ENCODE peak calls at places on chromosome 22, in six cellular contexts. H is tibial nerve, Q is AG09309, B is neural crest cell, U is PC-9, M is fibroblast of lung. F is an unnamed sample.

GRCh38 chr22:24407278-24407665 is 20.1 kb upstream of the ADORA2A start:
- DNase-seq in U (no peak), Q (no peak), B (no peak), M (no peak), H (no peak), F (no peak)

GRCh38 chr22:30859714-30860095 is 108.9 kb downstream of the MORC2 start:
- DNase-seq in B (no peak), H (no peak), Q (no peak), U (no peak), M (no peak), F (no peak)

GRCh38 chr22:41862530-41863266 is 29.8 kb downstream of the SREBF2 start:
- DNase-seq in U (peak; percentile 6), M (peak; percentile 34), B (no peak), Q (no peak), H (no peak), F (no peak)

GRCh38 chr22:19478466-19479357 is at the start of gene UFD1:
- DNase-seq in Q (peak; percentile 25), M (peak; percentile 91), H (peak; percentile 40), U (peak; percentile 53), B (peak; percentile 65), F (peak; percentile 89)

GRCh38 chr22:20651286-20651685 is 122.6 kb upstream of the SERPIND1 start:
- DNase-seq in H (no peak), B (no peak), U (no peak), Q (no peak), M (no peak), F (no peak)

GRCh38 chr22:47213571-47214230 is 451.3 kb downstream of the TBC1D22A start:
- DNase-seq in B (no peak), H (no peak), U (no peak), M (peak; percentile 20), Q (no peak), F (peak; percentile 71)

GRCh38 chr22:23280356-23281052 is 100.2 kb downstream of the BCR start:
- DNase-seq in Q (no peak), M (no peak), U (no peak), H (no peak), B (no peak), F (no peak)

GRCh38 chr22:19176175-19176630 is 2.3 kb downstream of the SLC25A1 start:
- DNase-seq in Q (no peak), H (no peak), M (no peak), B (no peak), U (no peak), F (no peak)

GRCh38 chr22:37320726-37321286 is 38.5 kb downstream of the CYTH4 start:
- DNase-seq in U (no peak), B (no peak), M (no peak), H (no peak), Q (no peak), F (no peak)

GRCh38 chr22:43275545-43275981 is 67.6 kb downstream of the SCUBE1 start:
- DNase-seq in H (no peak), M (no peak), B (no peak), Q (no peak), U (peak; percentile 70), F (no peak)

GRCh38 chr22:24730864-24731263 is 43.7 kb downstream of the PIWIL3 start:
- DNase-seq in Q (no peak), M (no peak), U (no peak), H (no peak), B (no peak), F (no peak)

GRCh38 chr22:32396746-32397145 is 15.3 kb downstream of the RTCB start:
- DNase-seq in H (no peak), B (no peak), Q (no peak), U (no peak), M (no peak), F (no peak)

GRCh38 chr22:20093437-20093836 is 13.4 kb downstream of the DGCR8 start:
- DNase-seq in H (no peak), U (no peak), B (no peak), Q (no peak), M (no peak), F (no peak)

GRCh38 chr22:23833911-23834317 is 4.9 kb downstream of the DERL3 start:
- DNase-seq in Q (no peak), H (no peak), U (no peak), B (no peak), M (no peak), F (no peak)

DNA sequence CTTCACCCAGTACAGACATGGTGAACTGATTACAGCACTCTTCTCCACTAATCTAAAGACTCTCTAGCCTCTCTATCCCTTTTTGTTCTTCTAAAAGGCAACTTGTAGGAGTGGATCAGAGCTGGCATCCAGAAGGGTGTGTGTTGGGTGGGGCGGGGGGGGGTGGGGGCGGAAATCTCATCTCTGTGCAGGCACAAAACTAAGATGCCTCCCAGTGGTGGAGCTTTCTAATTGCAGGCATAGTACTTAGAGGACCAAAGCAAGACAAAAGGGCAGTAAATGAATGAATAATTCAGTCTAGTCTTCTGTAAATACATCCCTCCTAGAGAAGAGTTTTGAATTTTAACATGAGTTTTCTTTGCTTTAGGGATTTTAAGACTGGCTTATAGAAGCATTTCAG is 11.4 kb upstream of the EMID1 start:
- DNase-seq in Q (no peak), B (no peak), H (no peak), M (no peak), U (no peak), F (no peak)
- TF ChIP-seq CTCF in Q (peak; percentile 3), B (peak; percentile 48), H (no peak), M (no peak), U (no peak), F (peak; percentile 20)

GRCh38 chr22:26826431-26826935 is 169.1 kb downstream of the MIAT start:
- DNase-seq in B (no peak), M (no peak), U (no peak), H (no peak), Q (no peak), F (no peak)

GRCh38 chr22:26821854-26822253 is 164.5 kb downstream of the MIAT start:
- DNase-seq in Q (no peak), H (no peak), M (no peak), U (no peak), B (no peak), F (no peak)

GRCh38 chr22:26825960-26826359 is 168.6 kb downstream of the MIAT start:
- DNase-seq in B (no peak), Q (no peak), U (no peak), M (no peak), H (no peak), F (no peak)

GRCh38 chr22:26823966-26824365 is 166.6 kb downstream of the MIAT start:
- DNase-seq in Q (no peak), U (no peak), H (no peak), M (no peak), B (no peak), F (no peak)

DNA sequence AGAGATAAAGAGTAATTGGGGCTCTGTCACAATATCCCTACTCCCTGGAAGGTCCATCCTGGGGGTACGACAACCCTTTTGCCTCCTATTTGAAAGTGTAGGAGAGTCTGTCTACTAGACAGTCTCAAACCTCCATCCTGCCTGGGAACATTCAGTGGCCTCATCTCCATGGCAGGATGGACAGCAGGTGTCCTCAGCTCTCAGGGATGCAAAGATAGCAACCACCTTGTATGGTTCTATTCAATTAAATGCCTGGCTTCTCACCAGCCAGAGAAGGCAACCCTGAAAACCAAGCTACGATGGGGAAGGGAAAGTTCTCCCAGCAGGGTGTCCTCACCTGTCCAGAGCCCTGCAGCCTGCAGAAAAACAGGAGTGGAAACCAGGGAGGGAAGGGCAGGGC is 164.9 kb downstream of the MIAT start:
- DNase-seq in U (no peak), H (no peak), M (no peak), Q (no peak), B (no peak), F (no peak)
- TF ChIP-seq CTCF in U (no peak), H (no peak), M (no peak), Q (no peak), B (no peak), F (no peak)

GRCh38 chr22:48577014-48577690 is 1250.5 kb downstream of the BRD1 start:
- DNase-seq in H (no peak), B (no peak), M (no peak), Q (no peak), U (no peak), F (peak; percentile 56)
- TF ChIP-seq CTCF in H (no peak), B (no peak), M (no peak), Q (no peak), U (no peak), F (peak; percentile 30)

DNA sequence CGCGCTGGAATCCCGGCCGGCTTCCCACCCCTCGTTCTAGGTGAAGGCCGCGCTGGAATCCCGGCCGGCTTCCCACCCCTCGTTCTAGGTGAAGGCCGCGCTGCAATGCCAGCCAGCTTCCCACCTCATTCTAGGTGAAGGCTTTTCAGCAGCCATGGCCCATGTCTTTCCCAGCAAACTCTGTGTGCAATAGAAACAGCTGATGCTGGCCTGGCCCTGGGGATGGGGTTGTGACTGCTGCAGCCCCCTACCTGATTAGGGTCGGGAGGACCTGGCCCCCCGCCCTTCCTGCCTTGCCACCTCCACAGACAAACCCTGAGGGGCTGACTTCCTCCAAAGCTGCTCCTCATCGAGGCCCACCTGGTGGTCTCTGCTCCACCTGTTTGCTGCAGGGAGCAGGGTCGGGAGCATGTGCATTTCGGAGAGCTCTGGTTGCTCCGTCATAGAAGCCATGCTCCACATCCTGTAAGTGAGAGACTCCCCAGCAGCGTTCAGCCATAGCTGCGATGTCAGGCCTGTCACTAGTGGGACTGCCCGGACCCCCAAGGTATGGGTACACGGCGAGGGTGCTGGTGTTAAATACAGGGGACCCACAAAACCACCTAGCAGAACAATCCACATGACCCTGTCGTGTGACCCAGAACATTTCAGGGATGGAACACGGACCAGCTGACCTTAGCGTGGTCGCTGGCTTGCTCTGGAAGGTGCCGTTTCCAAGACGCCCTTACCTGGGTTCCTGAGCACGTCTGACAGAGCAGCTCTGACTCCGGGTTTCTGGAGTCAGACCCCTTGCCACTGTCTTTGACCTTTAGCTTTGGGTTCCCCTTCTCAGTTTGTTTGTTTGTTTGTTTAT is 3.3 kb downstream of the ZBED4 start:
- DNase-seq in M (no peak), U (no peak), Q (no peak), H (no peak), B (no peak), F (no peak)
- TF ChIP-seq CTCF in M (no peak), U (no peak), Q (no peak), H (no peak), B (no peak), F (no peak)

GRCh38 chr22:21815958-21816357 is 51.5 kb downstream of the MAPK1 start:
- DNase-seq in M (no peak), Q (no peak), B (no peak), H (no peak), U (no peak), F (peak; percentile 89)
- TF ChIP-seq CTCF in M (no peak), Q (no peak), B (no peak), H (no peak), U (no peak), F (no peak)

GRCh38 chr22:39309881-39310714 is 9.3 kb downstream of the RPL3 start:
- DNase-seq in U (peak; percentile 54), M (peak; percentile 69), B (no peak), H (no peak), Q (no peak), F (peak; percentile 47)

GRCh38 chr22:39306456-39307361 is 12.7 kb downstream of the RPL3 start:
- DNase-seq in Q (no peak), B (no peak), M (peak; percentile 18), H (no peak), U (no peak), F (peak; percentile 62)

GRCh38 chr22:39309364-39309861 is 10.0 kb downstream of the RPL3 start:
- DNase-seq in H (no peak), M (peak; percentile 16), Q (no peak), B (no peak), U (no peak), F (peak; percentile 85)

GRCh38 chr22:39311592-39312400 is 7.6 kb downstream of the RPL3 start:
- DNase-seq in Q (no peak), U (peak; percentile 52), B (no peak), H (no peak), M (no peak), F (peak; percentile 36)

GRCh38 chr22:39308614-39309363 is 10.6 kb downstream of the RPL3 start:
- DNase-seq in H (peak; percentile 47), U (peak; percentile 92), M (peak; percentile 98), B (no peak), Q (peak; percentile 88), F (peak; percentile 91)
- TF ChIP-seq CTCF in H (no peak), U (peak; percentile 24), M (peak; percentile 27), B (no peak), Q (peak; percentile 28), F (peak; percentile 20)